ENCODE peak calls at places on chromosomes 7 and 10, in four cellular contexts. L is CD8-positive, alpha-beta T cell; Y is lung; W is psoas muscle. N is an unnamed sample. For H3K4me1, the result is how much of the 10 kb centered on the place peaks cover.

GRCh38 chr10:71333154-71333887 is 14.3 kb downstream of the SLC29A3 start:
- DNase-seq in L (no peak), Y (no peak), W (no peak), N (no peak)

GRCh38 chr7:158550886-158551452 is 36.7 kb downstream of the PTPRN2 start:
- DNase-seq in L (no peak), Y (no peak), W (no peak), N (no peak)

GRCh38 chr10:18179901-18180300 is 39.7 kb downstream of the CACNB2 start:
- DNase-seq in L (no peak), Y (no peak), W (no peak), N (no peak)

GRCh38 chr10:14543048-14543903 is 212.6 kb upstream of the FRMD4A start:
- DNase-seq in L (peak), Y (no peak), W (no peak), N (no peak)

GRCh38 chr7:27606270-27607209 is 56.1 kb downstream of the HIBADH start:
- DNase-seq in L (no peak), Y (no peak), W (no peak), N (no peak)

GRCh38 chr7:33743594-33743993 is 161.7 kb upstream of the BMPER start:
- DNase-seq in L (no peak), Y (no peak), W (no peak), N (no peak)

GRCh38 chr10:21336476-21337170 is 188.9 kb downstream of the SKIDA1 start:
- DNase-seq in L (no peak), Y (peak), W (peak), N (no peak)

GRCh38 chr7:46633200-46633599 is 712.1 kb upstream of the IGFBP3 start:
- DNase-seq in L (no peak), Y (no peak), W (no peak), N (no peak)

GRCh38 chr10:121260383-121260782 is 337.9 kb downstream of the FGFR2 start:
- DNase-seq in L (no peak), Y (no peak), W (no peak), N (no peak)

GRCh38 chr10:24544776-24545175 is 178.9 kb downstream of the ARHGAP21 start:
- DNase-seq in L (peak), Y (no peak), W (no peak), N (no peak)

GRCh38 chr7:132430863-132431822 is 145.1 kb downstream of the PLXNA4 start:
- DNase-seq in L (peak), Y (no peak), W (no peak), N (no peak)

GRCh38 chr7:85001493-85002345 is 185.1 kb downstream of the SEMA3D start:
- DNase-seq in L (no peak), Y (no peak), W (no peak), N (no peak)

GRCh38 chr7:127629268-127629854 is 11.4 kb upstream of the PAX4 start:
- DNase-seq in L (peak), Y (no peak), W (no peak), N (no peak)

GRCh38 chr10:1652151-1652550 is 85.2 kb downstream of the ADARB2 start:
- DNase-seq in L (no peak), Y (no peak), W (no peak), N (no peak)

GRCh38 chr7:49791089-49791741 is 17.8 kb downstream of the VWC2 start:
- DNase-seq in L (no peak), Y (no peak), W (no peak), N (no peak)

GRCh38 chr10:24463683-24464426 is 254.9 kb downstream of the KIAA1217 start:
- DNase-seq in L (no peak), Y (no peak), W (peak), N (no peak)

GRCh38 chr7:116561697-116562483 is 37.1 kb downstream of the CAV1 start:
- DNase-seq in L (no peak), Y (no peak), W (peak), N (no peak)

GRCh38 chr7:157573244-157573643 is 236.4 kb downstream of the DNAJB6 start:
- DNase-seq in L (no peak), Y (no peak), W (no peak), N (no peak)

GRCh38 chr7:158716802-158717201 is 12.2 kb upstream of the NCAPG2 start:
- DNase-seq in L (no peak), Y (no peak), W (no peak), N (no peak)

GRCh38 chr10:13882112-13882711 is 295.4 kb downstream of the PRPF18 start:
- DNase-seq in L (no peak), Y (no peak), W (no peak), N (no peak)

GRCh38 chr7:33639552-33640197 is 265.7 kb upstream of the BMPER start:
- DNase-seq in L (no peak), Y (no peak), W (no peak), N (no peak)

GRCh38 chr10:124176309-124177179 is 83.1 kb upstream of the CHST15 start:
- DNase-seq in L (peak), Y (no peak), W (no peak), N (no peak)

GRCh38 chr7:65983965-65984654 is 2.1 kb upstream of the GUSB start:
- DNase-seq in L (no peak), Y (peak), W (no peak), N (no peak)

GRCh38 chr10:125555267-125555666 is 127.7 kb downstream of the TEX36 start:
- DNase-seq in L (no peak), Y (no peak), W (no peak), N (no peak)

GRCh38 chr7:4876586-4876985 is 6.9 kb downstream of the RADIL start:
- DNase-seq in L (no peak), Y (no peak), W (no peak), N (no peak)

GRCh38 chr7:6658618-6659345 is 21.7 kb downstream of the ZNF316 start:
- DNase-seq in L (no peak), Y (no peak), W (no peak), N (no peak)

GRCh38 chr10:18367840-18368239 is 227.6 kb downstream of the CACNB2 start:
- DNase-seq in L (no peak), Y (no peak), W (no peak), N (no peak)

GRCh38 chr10:57849726-57850357 is 417.9 kb downstream of the IPMK start:
- DNase-seq in L (no peak), Y (no peak), W (no peak), N (no peak)

GRCh38 chr7:77799078-77799964 is 748 bp downstream of the PHTF2 start:
- DNase-seq in L (peak), Y (peak), W (peak), N (no peak)

GRCh38 chr7:128908750-128909385 is 1.6 kb downstream of the KCP start:
- DNase-seq in L (no peak), Y (no peak), W (no peak), N (no peak)

GRCh38 chr7:24477376-24477775 is 95.9 kb upstream of the PALS2 start:
- DNase-seq in L (no peak), Y (no peak), W (no peak), N (no peak)

GRCh38 chr7:24477807-24478655 is 95.2 kb upstream of the PALS2 start:
- DNase-seq in L (no peak), Y (no peak), W (peak), N (no peak)

GRCh38 chr7:24472093-24472492 is 101.2 kb upstream of the PALS2 start:
- DNase-seq in L (no peak), Y (no peak), W (no peak), N (no peak)

GRCh38 chr7:24476227-24476626 is 97.0 kb upstream of the PALS2 start:
- DNase-seq in L (no peak), Y (no peak), W (peak), N (no peak)

DNA sequence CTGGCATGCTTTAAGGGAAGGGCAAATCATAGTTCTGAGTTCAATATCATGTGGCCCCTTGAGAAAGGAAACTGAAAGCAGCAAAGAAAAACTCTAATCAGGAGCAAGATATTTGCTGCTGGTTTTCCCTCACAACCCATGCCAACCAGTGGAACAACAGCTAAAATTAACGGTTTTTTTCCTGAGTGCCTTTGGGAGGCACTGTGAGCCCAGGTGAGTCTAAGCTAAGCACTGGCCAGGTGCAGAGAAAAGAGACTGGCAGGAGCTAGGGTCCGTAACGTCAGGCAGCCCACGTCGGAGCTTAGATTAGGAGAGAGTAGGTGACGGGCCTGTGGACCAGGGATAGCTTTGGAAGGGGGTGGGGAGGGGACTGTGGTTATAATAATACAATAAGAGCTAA is 97.7 kb upstream of the PALS2 start:
- DNase-seq in L (no peak), Y (no peak), W (no peak), N (no peak)
- TF ChIP-seq CTCF in L (no peak), Y (no peak), W (no peak), N (no peak)

GRCh38 chr10:29950391-29950790 is 109.0 kb downstream of the JCAD start:
- DNase-seq in L (no peak), Y (no peak), W (no peak), N (no peak)

GRCh38 chr10:29947701-29948060 is 111.7 kb downstream of the JCAD start:
- DNase-seq in L (no peak), Y (no peak), W (no peak), N (no peak)

GRCh38 chr10:29949411-29950011 is 109.9 kb downstream of the JCAD start:
- DNase-seq in L (no peak), Y (no peak), W (no peak), N (no peak)

GRCh38 chr10:29948971-29949370 is 110.4 kb downstream of the JCAD start:
- DNase-seq in L (no peak), Y (no peak), W (no peak), N (no peak)

GRCh38 chr10:29951441-29951931 is 107.9 kb downstream of the JCAD start:
- DNase-seq in L (no peak), Y (no peak), W (peak), N (no peak)
- H3K4me1 ChIP-seq in L (under half), Y (under half), W (under half), N (half or more)

DNA sequence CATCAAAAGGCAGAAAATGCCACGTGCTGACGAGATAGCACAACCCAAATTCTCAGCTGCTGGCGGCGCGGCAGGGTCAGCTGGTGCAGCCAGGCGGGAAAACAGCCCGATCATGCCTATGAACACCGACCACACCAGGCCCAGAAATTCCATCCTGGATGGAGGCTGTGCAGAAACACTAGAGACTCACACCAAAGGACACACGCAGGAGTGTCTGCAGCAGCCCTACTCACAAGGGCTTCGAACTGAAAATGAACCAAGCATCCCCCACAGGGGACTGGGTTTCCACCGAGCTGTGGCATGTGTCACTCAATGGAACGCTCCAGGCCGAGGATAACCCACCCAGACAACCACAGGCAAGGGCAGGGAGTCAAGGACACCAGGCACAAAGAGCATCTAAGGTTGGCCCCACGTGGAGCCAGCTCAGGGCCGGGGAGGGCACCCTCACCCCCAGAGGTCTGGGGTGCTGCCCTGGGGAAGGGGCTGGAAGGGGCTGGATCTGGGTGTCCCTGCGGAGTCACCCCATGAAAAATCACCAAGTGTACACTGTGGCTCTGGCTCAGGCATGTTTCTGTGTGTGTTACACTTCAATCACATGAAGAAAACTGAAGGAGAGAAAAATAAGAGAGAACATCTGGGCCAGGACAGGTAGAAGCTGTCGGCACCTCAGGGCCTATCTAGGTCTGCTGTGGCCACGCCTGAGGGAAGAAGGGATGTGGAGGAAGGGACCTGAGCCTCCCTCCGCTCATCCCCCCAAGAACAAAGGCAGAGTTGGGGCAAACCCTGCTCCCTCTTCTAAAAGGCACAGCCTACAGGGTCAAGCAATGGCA is 33.0 kb downstream of the RASGEF1A start:
- DNase-seq in L (peak), Y (no peak), W (peak), N (no peak)
- TF ChIP-seq CTCF in L (no peak), Y (no peak), W (no peak), N (no peak)

GRCh38 chr7:107996072-107996824 is 6.7 kb downstream of the LAMB1 start:
- DNase-seq in L (no peak), Y (no peak), W (no peak), N (no peak)
- H3K4me1 ChIP-seq in L (under half), Y (under half), W (under half), N (half or more)

DNA sequence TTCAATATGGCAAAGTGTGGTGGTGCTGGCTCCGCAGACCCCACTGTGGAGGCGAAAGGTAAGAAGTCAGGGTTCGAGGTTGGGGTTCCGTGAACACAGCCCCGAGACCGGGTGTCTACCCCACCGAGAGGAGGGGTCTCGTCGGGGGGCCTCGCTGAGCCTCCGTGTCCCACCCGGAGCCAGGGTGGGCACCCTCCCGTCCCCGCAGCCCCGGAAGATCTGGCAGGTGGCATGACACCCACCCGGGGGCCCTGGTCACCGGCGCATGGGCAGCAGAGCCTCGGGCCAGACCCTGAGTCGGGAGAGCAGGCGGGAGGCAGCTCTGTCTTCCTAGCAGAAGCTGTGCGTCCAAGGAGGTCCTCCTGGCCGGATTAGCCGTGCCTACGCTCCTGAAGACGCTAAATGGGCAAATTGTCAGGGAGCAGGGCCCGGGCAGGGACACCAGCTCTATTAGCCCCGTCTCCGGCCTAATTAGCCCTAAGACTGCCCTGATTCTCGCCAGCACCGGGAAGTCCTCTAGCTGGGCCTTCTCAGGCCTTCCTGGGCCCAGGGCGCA is 56.4 kb downstream of the UNCX start:
- DNase-seq in L (no peak), Y (no peak), W (no peak), N (no peak)
- TF ChIP-seq CTCF in L (no peak), Y (no peak), W (no peak), N (no peak)

N was measured in esophagus squamous epithelium.